ENCODE peak calls at places on chromosomes 7 and 10, in nine cellular contexts. Q is lower lobe of right lung, S is psoas muscle, N is neuronal stem cell, D is testis, F is astrocyte of the spinal cord, V is AG10803, W is mammary epithelial cell, L is uterus. X is an unnamed sample.

GRCh38 chr10:51092402-51092801 is 18.1 kb downstream of the PRKG1 start:
- DNase-seq in Q (no peak), S (peak; percentile 86), N (no peak), D (peak; percentile 75), F (peak; percentile 49), V (peak; percentile 41), W (no peak), L (peak; percentile 95), X (peak; percentile 74)

GRCh38 chr7:22728416-22729029 is 1.5 kb downstream of the IL6 start:
- DNase-seq in Q (no peak), S (no peak), N (no peak), D (no peak), F (peak; percentile 70), V (peak; percentile 73), W (peak; percentile 46), L (no peak), X (no peak)

GRCh38 chr7:157519798-157520244 is 183.0 kb downstream of the DNAJB6 start:
- DNase-seq in Q (no peak), S (peak; percentile 18), N (no peak), D (peak; percentile 10), F (no peak), V (no peak), W (no peak), L (no peak), X (no peak)

GRCh38 chr10:42475168-42476098 is 162.9 kb downstream of the ZNF33B start:
- DNase-seq in Q (peak; percentile 45), S (no peak), N (no peak), D (peak; percentile 40), F (no peak), V (peak; percentile 44), W (peak; percentile 49), L (no peak), X (peak; percentile 87)

GRCh38 chr10:97332586-97333350 is 1.8 kb downstream of the FRAT2 start:
- DNase-seq in Q (no peak), S (peak; percentile 60), N (peak; percentile 33), D (peak; percentile 80), F (peak; percentile 83), V (peak; percentile 86), W (peak; percentile 76), L (peak; percentile 46), X (peak; percentile 68)

GRCh38 chr7:38321515-38321944 is 48.1 kb upstream of the TARP start:
- DNase-seq in Q (peak; percentile 75), S (no peak), N (no peak), D (no peak), F (peak; percentile 78), V (peak; percentile 93), W (peak; percentile 12), L (no peak), X (peak; percentile 79)

GRCh38 chr7:95509199-95509598 is 23.5 kb downstream of the ASB4 start:
- DNase-seq in Q (no peak), S (no peak), N (peak; percentile 87), D (no peak), F (peak; percentile 84), V (peak; percentile 18), W (peak; percentile 31), L (no peak), X (no peak)

GRCh38 chr10:6838118-6838517 is 258.0 kb upstream of the PRKCQ start:
- DNase-seq in Q (no peak), S (no peak), N (no peak), D (no peak), F (no peak), V (no peak), W (no peak), L (no peak), X (no peak)

GRCh38 chr10:92662852-92663251 is 26.9 kb upstream of the HHEX start:
- DNase-seq in Q (no peak), S (no peak), N (peak; percentile 0), D (no peak), F (no peak), V (no peak), W (no peak), L (no peak), X (no peak)

GRCh38 chr7:149070372-149071140 is 20.0 kb downstream of the ZNF786 start:
- DNase-seq in Q (no peak), S (no peak), N (no peak), D (no peak), F (no peak), V (no peak), W (no peak), L (no peak), X (no peak)

GRCh38 chr10:625751-626711 is 63.4 kb downstream of the DIP2C start:
- DNase-seq in Q (peak; percentile 36), S (no peak), N (no peak), D (no peak), F (no peak), V (no peak), W (no peak), L (no peak), X (no peak)
- H3K4me3 ChIP-seq in Q (no peak overlapping the region), S (peak overlapping the region; percentile 47), N (peak overlapping the region; percentile 25), D (no peak overlapping the region), F (no peak overlapping the region), V (no peak overlapping the region), W (no peak overlapping the region), L (no peak overlapping the region), X (no peak overlapping the region)

GRCh38 chr7:73565675-73566342 is 8.3 kb upstream of the BCL7B start:
- DNase-seq in Q (no peak), S (no peak), N (no peak), D (no peak), F (no peak), V (peak; percentile 27), W (no peak), L (no peak), X (no peak)
- H3K4me3 ChIP-seq in Q (peak overlapping the region; percentile 44), S (peak overlapping the region; percentile 36), N (no peak overlapping the region), D (no peak overlapping the region), F (no peak overlapping the region), V (peak overlapping the region; percentile 5), W (no peak overlapping the region), L (no peak overlapping the region), X (no peak overlapping the region)

GRCh38 chr7:151426906-151427704 is 12.8 kb downstream of the CRYGN start:
- DNase-seq in Q (no peak), S (no peak), N (no peak), D (no peak), F (no peak), V (no peak), W (no peak), L (no peak), X (no peak)

GRCh38 chr7:151429232-151429554 is 10.7 kb downstream of the CRYGN start:
- DNase-seq in Q (no peak), S (no peak), N (no peak), D (no peak), F (no peak), V (no peak), W (no peak), L (no peak), X (no peak)

GRCh38 chr7:151427705-151428392 is 12.1 kb downstream of the CRYGN start:
- DNase-seq in Q (no peak), S (no peak), N (no peak), D (no peak), F (no peak), V (no peak), W (no peak), L (peak; percentile 36), X (no peak)

GRCh38 chr7:151429555-151430331 is 10.2 kb downstream of the CRYGN start:
- DNase-seq in Q (no peak), S (no peak), N (no peak), D (no peak), F (no peak), V (no peak), W (no peak), L (no peak), X (peak; percentile 78)

DNA sequence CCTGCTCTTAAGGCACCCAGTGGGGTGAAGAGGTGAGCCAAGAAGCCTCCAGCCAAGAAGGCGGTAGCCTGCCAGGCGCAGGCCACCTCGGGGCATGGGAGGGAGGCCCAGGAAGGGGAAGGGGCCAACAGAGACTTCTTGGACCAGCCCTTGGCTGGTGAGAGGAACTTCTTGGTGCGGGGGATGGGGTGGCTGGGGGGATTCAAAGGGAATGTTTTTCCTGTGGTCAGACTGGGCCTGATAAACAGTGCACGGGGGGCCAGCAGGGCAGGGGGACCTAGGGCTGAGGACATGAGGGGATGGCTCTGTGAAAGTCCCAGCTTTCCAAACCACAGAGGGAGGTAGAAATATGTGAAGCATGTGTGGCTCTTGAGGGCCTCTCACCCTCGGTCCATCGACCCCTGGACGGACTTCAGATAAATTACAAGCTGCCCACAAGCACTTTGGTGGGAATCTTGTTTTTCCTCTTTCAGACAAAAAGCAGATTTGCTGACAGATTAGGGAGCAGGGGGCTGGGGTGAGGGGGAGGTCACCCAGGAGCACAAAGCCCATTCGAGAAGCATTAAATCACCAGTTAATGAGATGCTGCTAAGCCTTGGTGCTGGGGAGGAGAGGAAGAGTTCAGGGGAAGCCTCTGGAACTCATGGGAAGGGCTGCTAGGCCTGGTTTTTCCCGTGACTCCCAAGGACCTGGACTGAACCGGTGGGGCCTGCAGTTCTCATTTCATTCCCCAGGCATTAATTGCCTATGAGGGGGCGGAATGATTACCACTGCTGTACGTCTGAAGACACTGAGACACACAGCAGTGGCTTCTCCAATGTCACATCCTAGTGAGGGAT is 11.3 kb downstream of the CRYGN start:
- DNase-seq in Q (no peak), S (no peak), N (peak; percentile 64), D (peak; percentile 31), F (peak; percentile 90), V (peak; percentile 82), W (peak; percentile 10), L (peak; percentile 83), X (peak; percentile 67)
- H3K4me3 ChIP-seq in Q (no peak overlapping the region), S (no peak overlapping the region), N (no peak overlapping the region), D (no peak overlapping the region), F (no peak overlapping the region), V (no peak overlapping the region), W (no peak overlapping the region), L (no peak overlapping the region), X (no peak overlapping the region)

GRCh38 chr10:122986340-122986739 is 6.1 kb downstream of the PSTK start:
- DNase-seq in Q (no peak), S (no peak), N (no peak), D (no peak), F (no peak), V (no peak), W (no peak), L (no peak), X (peak; percentile 87)

GRCh38 chr10:122980209-122981065 is at the start of gene PSTK:
- DNase-seq in Q (peak; percentile 95), S (peak; percentile 97), N (peak; percentile 90), D (peak; percentile 94), F (peak; percentile 92), V (peak; percentile 90), W (peak; percentile 86), L (peak; percentile 91), X (peak; percentile 89)

GRCh38 chr10:122984708-122985107 is 4.5 kb downstream of the PSTK start:
- DNase-seq in Q (no peak), S (no peak), N (no peak), D (no peak), F (no peak), V (no peak), W (no peak), L (no peak), X (no peak)

GRCh38 chr10:122983898-122984297 is 3.7 kb downstream of the PSTK start:
- DNase-seq in Q (no peak), S (no peak), N (no peak), D (no peak), F (no peak), V (no peak), W (no peak), L (no peak), X (no peak)

DNA sequence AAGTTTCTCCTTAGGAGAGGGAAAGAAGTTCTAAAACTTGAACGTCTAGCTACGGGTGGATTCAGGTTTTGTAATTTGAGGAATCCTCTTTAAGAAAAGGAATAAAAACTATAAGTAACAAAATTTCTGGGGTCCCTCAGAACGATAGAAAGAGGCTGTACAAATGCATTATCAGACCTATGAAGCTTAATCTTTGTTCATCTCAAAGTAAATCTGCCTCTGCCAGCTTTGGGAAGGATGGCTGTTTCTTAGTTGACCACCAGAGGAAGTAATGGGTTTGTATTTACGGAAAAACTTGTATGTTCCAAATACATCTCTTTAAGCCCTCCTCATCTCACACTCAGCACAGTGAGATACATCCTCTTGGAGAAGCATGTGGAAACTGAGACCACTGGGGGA is 864 bp downstream of the PSTK start:
- DNase-seq in Q (no peak), S (no peak), N (peak; percentile 8), D (no peak), F (peak; percentile 68), V (peak; percentile 58), W (peak; percentile 31), L (no peak), X (peak; percentile 10)
- H3K4me3 ChIP-seq in Q (peak overlapping the region; percentile 70), S (peak overlapping the region; percentile 88), N (peak overlapping the region; percentile 77), D (peak overlapping the region; percentile 85), F (peak overlapping the region; percentile 75), V (peak overlapping the region; percentile 65), W (peak overlapping the region; percentile 73), L (peak overlapping the region; percentile 77), X (peak overlapping the region; percentile 99)

X was measured in MG63.